ENCODE peak calls at places on chromosomes 4 and X, in seven cellular contexts. G is pancreas; R is astrocyte of the spinal cord; L is PC-3; I is CD8-positive, alpha-beta T cell; O is left ventricle myocardium inferior; Q is sigmoid colon. F is an unnamed sample.

GRCh38 chrX:17689971-17690409 is 47.3 kb upstream of the SCML1 start:
- DNase-seq in L (peak; percentile 77), I (no peak), Q (no peak), R (peak; percentile 77), O (no peak), G (no peak), F (peak; percentile 73)

GRCh38 chrX:21658152-21658737 is at the start of gene KLHL34:
- DNase-seq in O (peak; percentile 24), I (no peak), L (no peak), R (no peak), G (peak; percentile 17), Q (no peak), F (no peak)

GRCh38 chr4:176150283-176150682 is 45.1 kb downstream of the SPATA4 start:
- DNase-seq in G (no peak), O (no peak), I (no peak), Q (no peak), L (peak; percentile 47), R (peak; percentile 52), F (peak; percentile 58)

GRCh38 chr4:184329235-184330007 is 111.7 kb upstream of the ENPP6 start:
- DNase-seq in I (no peak), O (no peak), G (no peak), R (no peak), Q (no peak), L (peak; percentile 28), F (no peak)

GRCh38 chr4:77817304-77818076 is 1.7 kb downstream of the CNOT6L start:
- DNase-seq in R (no peak), I (no peak), O (no peak), L (no peak), G (no peak), Q (no peak), F (peak; percentile 28)

GRCh38 chr4:8665406-8666360 is 73.1 kb downstream of the CPZ start:
- DNase-seq in G (no peak), L (peak; percentile 38), O (no peak), R (no peak), Q (peak; percentile 54), I (no peak), F (no peak)

GRCh38 chr4:55336138-55337034 is 9.7 kb upstream of the SRD5A3 start:
- DNase-seq in R (no peak), I (no peak), L (peak; percentile 57), Q (no peak), G (no peak), O (no peak), F (no peak)

GRCh38 chr4:122705547-122705946 is 27.0 kb upstream of the BBS12 start:
- DNase-seq in I (no peak), R (no peak), O (no peak), Q (no peak), L (no peak), G (no peak), F (no peak)

GRCh38 chr4:4248036-4248884 is at the start of gene TMEM128:
- DNase-seq in O (peak; percentile 93), G (peak; percentile 89), L (peak; percentile 88), I (peak; percentile 92), R (peak; percentile 95), Q (peak; percentile 96), F (peak; percentile 92)

GRCh38 chr4:81650871-81651270 is 179.2 kb upstream of the RASGEF1B start:
- DNase-seq in I (no peak), Q (no peak), R (no peak), O (no peak), G (no peak), L (no peak), F (no peak)

GRCh38 chr4:153939570-153939969 is 150.7 kb upstream of the SFRP2 start:
- DNase-seq in G (no peak), L (no peak), R (no peak), Q (no peak), O (no peak), I (no peak), F (no peak)

GRCh38 chrX:30570505-30570904 is 7.1 kb downstream of the TASL start:
- DNase-seq in Q (no peak), I (no peak), L (peak; percentile 58), G (no peak), R (peak; percentile 7), O (no peak), F (peak; percentile 29)

DNA sequence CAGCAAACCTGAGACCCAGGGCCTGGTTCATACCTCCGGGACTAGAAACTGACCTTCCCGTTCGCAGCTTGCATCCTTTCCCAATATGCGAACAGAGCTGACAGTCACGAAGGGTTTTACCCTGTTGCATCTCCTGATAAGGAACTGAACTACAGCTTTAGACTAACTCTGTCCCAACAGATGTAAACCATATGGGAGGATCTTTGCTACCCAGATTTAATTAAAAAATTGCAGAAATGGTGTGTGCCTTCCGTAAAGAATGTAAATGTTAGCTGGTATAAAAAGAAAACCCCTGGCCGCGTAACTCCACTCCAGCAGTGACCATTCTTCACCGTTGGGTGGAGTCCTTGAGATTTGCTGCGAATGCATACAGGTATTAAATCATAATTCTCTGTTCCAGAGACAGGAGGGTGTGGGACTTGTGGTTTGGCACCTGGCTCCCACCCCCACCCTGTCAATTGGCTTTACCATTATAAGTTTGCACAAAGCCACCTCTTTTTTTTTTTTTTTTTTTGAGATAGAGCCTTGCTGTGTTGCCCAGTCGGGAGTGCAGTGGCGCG is 40.6 kb upstream of the SORCS2 start:
- DNase-seq in I (no peak), O (no peak), L (peak; percentile 52), Q (no peak), G (no peak), R (no peak), F (no peak)
- TF ChIP-seq CTCF in I (no peak), O (peak; percentile 19), L (peak; percentile 60), Q (no peak), G (peak; percentile 10), R (no peak), F (no peak)

DNA sequence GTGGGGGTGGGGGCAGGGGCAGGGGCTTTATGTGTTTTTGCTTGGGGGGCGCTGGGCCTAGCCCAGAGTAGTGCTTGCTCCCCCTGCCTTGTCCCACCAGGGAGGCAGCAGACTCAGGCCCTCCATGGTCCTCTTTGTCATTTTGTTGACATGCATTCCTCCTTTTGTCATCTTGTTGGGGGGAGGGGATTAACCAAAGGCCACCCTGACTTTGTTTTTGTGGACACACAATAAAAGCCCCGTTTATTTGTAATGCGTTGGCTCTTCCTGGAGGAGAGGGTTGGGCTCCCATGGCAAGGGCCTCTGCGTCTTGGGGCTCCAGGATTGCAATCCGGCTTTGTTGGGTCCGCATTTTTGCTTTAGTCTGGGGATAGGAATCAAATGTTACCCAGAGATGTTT is 2.2 kb downstream of the EMD start:
- DNase-seq in R (no peak), Q (no peak), G (no peak), O (no peak), L (no peak), I (no peak), F (no peak)
- H3K4me3 ChIP-seq in R (no peak overlapping the region), Q (no peak overlapping the region), G (no peak overlapping the region), O (no peak overlapping the region), L (no peak overlapping the region), I (no peak overlapping the region), F (no peak overlapping the region)

GRCh38 chr4:24913099-24913445 is 230 bp upstream of the CCDC149 start:
- DNase-seq in O (no peak), Q (no peak), I (no peak), R (no peak), L (no peak), G (no peak), F (no peak)

GRCh38 chr4:24914460-24914859 is 1.6 kb upstream of the CCDC149 start:
- DNase-seq in L (no peak), G (no peak), Q (no peak), I (no peak), O (no peak), R (no peak), F (peak; percentile 44)

GRCh38 chr4:24917076-24917856 is 4.4 kb upstream of the CCDC149 start:
- DNase-seq in Q (no peak), L (no peak), R (no peak), G (no peak), O (no peak), I (no peak), F (no peak)

GRCh38 chr4:24912252-24913098 is at the start of gene CCDC149:
- DNase-seq in G (peak; percentile 93), Q (peak; percentile 84), I (no peak), R (peak; percentile 52), O (peak; percentile 71), L (peak; percentile 79), F (peak; percentile 41)

GRCh38 chr4:24915121-24915922 is 2.5 kb upstream of the CCDC149 start:
- DNase-seq in I (no peak), L (peak; percentile 22), Q (no peak), O (no peak), R (no peak), G (no peak), F (no peak)
- TF ChIP-seq CTCF in I (no peak), L (peak; percentile 24), Q (no peak), O (peak; percentile 26), R (peak; percentile 21), G (no peak), F (peak; percentile 9)

GRCh38 chr4:188534297-188534696 is 395.1 kb downstream of the TRIML1 start:
- DNase-seq in I (no peak), O (no peak), R (no peak), Q (no peak), G (no peak), L (no peak), F (no peak)

GRCh38 chr4:188534917-188535316 is 395.7 kb downstream of the TRIML1 start:
- DNase-seq in R (no peak), L (no peak), Q (no peak), I (no peak), G (peak; percentile 27), O (no peak), F (no peak)

GRCh38 chr4:188532751-188533150 is 393.5 kb downstream of the TRIML1 start:
- DNase-seq in Q (no peak), O (no peak), G (no peak), I (no peak), L (no peak), R (no peak), F (no peak)
- H3K4me3 ChIP-seq in Q (no peak overlapping the region), O (no peak overlapping the region), G (no peak overlapping the region), I (no peak overlapping the region), L (no peak overlapping the region), R (no peak overlapping the region), F (no peak overlapping the region)

F was measured in fibroblast of mammary gland.